ENCODE peak calls at places on chromosomes 16 and 17, in six cellular contexts. M, L, K, N, O and D are unnamed samples.

GRCh38 chr17:14042411-14042810 is 26.9 kb upstream of the COX10 start:
- DNase-seq in M (no peak), K (no peak), O (no peak), N (no peak), L (no peak), D (no peak)

GRCh38 chr17:50363217-50364060 is 9.5 kb downstream of the MRPL27 start:
- DNase-seq in N (no peak), M (no peak), K (peak), O (no peak), L (no peak), D (no peak)

GRCh38 chr17:81923302-81924260 is 4.0 kb downstream of the MAFG start:
- DNase-seq in N (peak), O (peak), L (peak), M (no peak), K (peak), D (no peak)

GRCh38 chr17:41625602-41626001 is 1.2 kb upstream of the KRT17 start:
- DNase-seq in L (no peak), O (no peak), M (no peak), N (no peak), K (no peak), D (no peak)

GRCh38 chr17:38460716-38461650 is 32.7 kb downstream of the ARHGAP23 start:
- DNase-seq in L (no peak), N (no peak), O (no peak), K (no peak), M (no peak), D (no peak)

GRCh38 chr17:1229891-1230571 is 40.2 kb upstream of the BHLHA9 start:
- DNase-seq in K (no peak), N (no peak), O (no peak), M (no peak), L (no peak), D (no peak)

GRCh38 chr16:55357241-55357640 is 33.2 kb downstream of the IRX6 start:
- DNase-seq in L (no peak), K (no peak), M (no peak), N (no peak), O (no peak), D (no peak)

GRCh38 chr16:47613251-47613650 is 152.1 kb downstream of the PHKB start:
- DNase-seq in O (no peak), M (no peak), K (peak), N (no peak), L (no peak), D (no peak)

GRCh38 chr16:68116256-68116853 is 31.2 kb downstream of the NFATC3 start:
- DNase-seq in L (peak), M (no peak), K (peak), N (no peak), O (no peak), D (no peak)

GRCh38 chr17:73189417-73190099 is 3.3 kb upstream of the COG1 start:
- DNase-seq in N (peak), O (no peak), L (peak), M (no peak), K (peak), D (no peak)

GRCh38 chr17:10337136-10337535 is 35.7 kb downstream of the MYH13 start:
- DNase-seq in L (no peak), M (no peak), O (no peak), K (peak), N (no peak), D (no peak)

GRCh38 chr16:79981814-79982213 is 381.3 kb upstream of the MAF start:
- DNase-seq in O (no peak), M (no peak), L (no peak), N (no peak), K (no peak), D (no peak)

GRCh38 chr17:9132944-9133610 is 111.8 kb downstream of the NTN1 start:
- DNase-seq in O (no peak), K (no peak), L (no peak), N (no peak), M (no peak), D (no peak)

GRCh38 chr16:4477966-4478365 is 1.8 kb downstream of the HMOX2 start:
- DNase-seq in O (no peak), N (no peak), K (peak), L (peak), M (no peak), D (no peak)

GRCh38 chr16:17286443-17286842 is 184.3 kb downstream of the XYLT1 start:
- DNase-seq in O (no peak), M (no peak), K (no peak), L (no peak), N (no peak), D (no peak)

GRCh38 chr17:37494971-37495370 is 5.3 kb downstream of the DUSP14 start:
- DNase-seq in M (no peak), L (no peak), O (no peak), K (no peak), N (no peak), D (no peak)

GRCh38 chr17:61065263-61065773 is 334.3 kb upstream of the TBX2 start:
- DNase-seq in L (peak), N (no peak), K (peak), O (no peak), M (no peak), D (no peak)

GRCh38 chr17:79991140-79991923 is 44.3 kb downstream of the TBC1D16 start:
- DNase-seq in L (peak), N (peak), O (peak), M (peak), K (peak), D (peak)

GRCh38 chr17:75773121-75773807 is 8.3 kb upstream of the GALK1 start:
- DNase-seq in N (no peak), K (no peak), O (no peak), M (no peak), L (no peak), D (no peak)

GRCh38 chr16:75320435-75320834 is 69.0 kb upstream of the BCAR1 start:
- DNase-seq in L (no peak), N (no peak), M (no peak), K (no peak), O (no peak), D (no peak)

GRCh38 chr17:40178021-40178601 is 841 bp downstream of the RAPGEFL1 start:
- DNase-seq in L (no peak), M (no peak), N (no peak), K (no peak), O (no peak), D (no peak)

GRCh38 chr17:60901222-60901621 is 223.6 kb downstream of the BCAS3 start:
- DNase-seq in K (no peak), O (no peak), L (peak), N (no peak), M (no peak), D (no peak)

GRCh38 chr17:21218101-21218500 is 4.1 kb upstream of the TMEM11 start:
- DNase-seq in L (no peak), O (no peak), K (no peak), M (peak), N (no peak), D (no peak)

GRCh38 chr17:12734852-12735430 is 54.4 kb upstream of the ARHGAP44 start:
- DNase-seq in N (no peak), M (no peak), L (no peak), O (peak), K (no peak), D (no peak)

GRCh38 chr17:38460082-38460715 is 31.9 kb downstream of the ARHGAP23 start:
- DNase-seq in N (no peak), O (no peak), L (no peak), M (no peak), K (no peak), D (no peak)